ENCODE peak calls at places on chromosomes 6 and 20, in seven cellular contexts. M is lung, V is tibial nerve, I is mesendoderm, C is thyroid gland, Y is mammary epithelial cell, R is small intestine. O is an unnamed sample.

GRCh38 chr6:166488081-166488685 is 98.3 kb downstream of the RAMACL start:
- DNase-seq in M (peak), V (peak), I (no peak), C (peak), Y (no peak), R (peak), O (peak)

GRCh38 chr6:39777661-39778060 is 14.5 kb upstream of the DAAM2 start:
- DNase-seq in M (no peak), V (no peak), I (no peak), C (no peak), Y (no peak), R (no peak), O (no peak)

GRCh38 chr20:38804243-38804642 is 1.3 kb upstream of the PPP1R16B start:
- DNase-seq in M (no peak), V (no peak), I (peak), C (no peak), Y (no peak), R (no peak), O (no peak)

GRCh38 chr20:63947638-63948456 is 8.4 kb downstream of the UCKL1 start:
- DNase-seq in M (no peak), V (no peak), I (no peak), C (peak), Y (peak), R (peak), O (no peak)

GRCh38 chr20:47281376-47281775 is 75.1 kb downstream of the ZMYND8 start:
- DNase-seq in M (no peak), V (no peak), I (no peak), C (no peak), Y (no peak), R (no peak), O (no peak)

GRCh38 chr6:133707456-133707855 is 181.5 kb upstream of the TCF21 start:
- DNase-seq in M (no peak), V (no peak), I (no peak), C (no peak), Y (peak), R (no peak), O (no peak)

GRCh38 chr20:12110711-12111110 is 193.0 kb downstream of the BTBD3 start:
- DNase-seq in M (no peak), V (no peak), I (no peak), C (no peak), Y (no peak), R (no peak), O (no peak)

GRCh38 chr6:43953794-43954310 is 173.4 kb downstream of the MRPL14 start:
- DNase-seq in M (no peak), V (no peak), I (peak), C (peak), Y (no peak), R (no peak), O (no peak)

GRCh38 chr6:46032112-46032998 is 16.7 kb upstream of the CLIC5 start:
- DNase-seq in M (no peak), V (no peak), I (no peak), C (no peak), Y (peak), R (no peak), O (no peak)

GRCh38 chr6:44128020-44128917 is 915 bp downstream of the TMEM63B start:
- DNase-seq in M (no peak), V (no peak), I (peak), C (peak), Y (peak), R (peak), O (peak)

GRCh38 chr20:25622450-25623224 is 1.2 kb downstream of the NANP start:
- DNase-seq in M (no peak), V (no peak), I (no peak), C (no peak), Y (peak), R (no peak), O (no peak)

GRCh38 chr6:3405679-3406078 is 51.2 kb downstream of the SLC22A23 start:
- DNase-seq in M (no peak), V (no peak), I (no peak), C (no peak), Y (peak), R (peak), O (no peak)

GRCh38 chr6:24777227-24777626 is 2.5 kb downstream of the GMNN start:
- DNase-seq in M (no peak), V (no peak), I (no peak), C (no peak), Y (no peak), R (no peak), O (no peak)

GRCh38 chr6:164142312-164142711 is 727.8 kb downstream of the QKI start:
- DNase-seq in M (no peak), V (no peak), I (peak), C (no peak), Y (no peak), R (no peak), O (no peak)

GRCh38 chr20:15288076-15288475 is 950.7 kb upstream of the FLRT3 start:
- DNase-seq in M (no peak), V (no peak), I (no peak), C (no peak), Y (no peak), R (no peak), O (no peak)

GRCh38 chr6:21935561-21936028 is 342.0 kb downstream of the SOX4 start:
- DNase-seq in M (peak), V (no peak), I (peak), C (peak), Y (peak), R (peak), O (peak)

GRCh38 chr6:15324427-15324985 is 78.6 kb downstream of the JARID2 start:
- DNase-seq in M (no peak), V (no peak), I (no peak), C (no peak), Y (no peak), R (peak), O (no peak)

GRCh38 chr6:28208180-28208659 is 16.9 kb upstream of the ZSCAN9 start:
- DNase-seq in M (no peak), V (no peak), I (peak), C (no peak), Y (no peak), R (no peak), O (no peak)

GRCh38 chr6:70210462-70210861 is 92.4 kb downstream of the COL9A1 start:
- DNase-seq in M (no peak), V (no peak), I (peak), C (no peak), Y (no peak), R (no peak), O (no peak)

GRCh38 chr6:137724495-137725211 is 142.4 kb upstream of the TNFAIP3 start:
- DNase-seq in M (no peak), V (peak), I (no peak), C (no peak), Y (no peak), R (no peak), O (no peak)

GRCh38 chr6:153553627-153554026 is 422.5 kb upstream of the RGS17 start:
- DNase-seq in M (no peak), V (no peak), I (peak), C (peak), Y (peak), R (peak), O (no peak)

GRCh38 chr20:3749087-3749688 is 16.7 kb downstream of the HSPA12B start:
- DNase-seq in M (no peak), V (no peak), I (no peak), C (no peak), Y (no peak), R (no peak), O (no peak)

GRCh38 chr20:54227751-54228150 is 19.9 kb downstream of the PFDN4 start:
- DNase-seq in M (no peak), V (no peak), I (no peak), C (no peak), Y (no peak), R (no peak), O (no peak)

GRCh38 chr6:69935079-69935478 is 68.7 kb downstream of the COL19A1 start:
- DNase-seq in M (no peak), V (no peak), I (no peak), C (no peak), Y (no peak), R (no peak), O (no peak)

GRCh38 chr6:113819169-113819830 is 37.8 kb upstream of the MARCKS start:
- DNase-seq in M (no peak), V (no peak), I (no peak), C (no peak), Y (no peak), R (peak), O (peak)

GRCh38 chr6:135577059-135577538 is 79.6 kb upstream of the AHI1 start:
- DNase-seq in M (no peak), V (no peak), I (no peak), C (no peak), Y (no peak), R (no peak), O (no peak)

GRCh38 chr6:139644821-139645220 is 270.4 kb upstream of the CITED2 start:
- DNase-seq in M (no peak), V (no peak), I (no peak), C (no peak), Y (no peak), R (no peak), O (no peak)

GRCh38 chr6:21559238-21559637 is 34.3 kb upstream of the SOX4 start:
- DNase-seq in M (no peak), V (no peak), I (no peak), C (no peak), Y (no peak), R (no peak), O (no peak)

GRCh38 chr6:95087394-95088097 is 489.8 kb upstream of the MANEA start:
- DNase-seq in M (no peak), V (no peak), I (no peak), C (peak), Y (peak), R (no peak), O (no peak)

GRCh38 chr6:5345324-5345723 is 84.0 kb downstream of the FARS2 start:
- DNase-seq in M (no peak), V (no peak), I (no peak), C (no peak), Y (no peak), R (no peak), O (no peak)

GRCh38 chr6:160348552-160349441 is 619 bp downstream of the SLC22A3 start:
- DNase-seq in M (peak), V (no peak), I (peak), C (peak), Y (peak), R (peak), O (peak)

GRCh38 chr6:18432180-18432579 is 45.0 kb downstream of the RNF144B start:
- DNase-seq in M (no peak), V (no peak), I (peak), C (no peak), Y (peak), R (no peak), O (no peak)

GRCh38 chr6:118660218-118660569 is 8.8 kb upstream of the CEP85L start:
- DNase-seq in M (no peak), V (no peak), I (no peak), C (no peak), Y (no peak), R (peak), O (no peak)

GRCh38 chr6:6314601-6315000 is 5.9 kb downstream of the F13A1 start:
- DNase-seq in M (no peak), V (no peak), I (no peak), C (no peak), Y (no peak), R (no peak), O (no peak)

GRCh38 chr6:35491558-35492541 is 5.0 kb downstream of the TEAD3 start:
- DNase-seq in M (no peak), V (no peak), I (no peak), C (peak), Y (no peak), R (no peak), O (no peak)

GRCh38 chr6:35495258-35496035 is 1.4 kb downstream of the TEAD3 start:
- DNase-seq in M (no peak), V (no peak), I (no peak), C (peak), Y (no peak), R (no peak), O (no peak)

GRCh38 chr6:35494161-35494563 is 2.7 kb downstream of the TEAD3 start:
- DNase-seq in M (no peak), V (no peak), I (no peak), C (no peak), Y (no peak), R (no peak), O (no peak)

GRCh38 chr6:35492664-35493284 is 4.1 kb downstream of the TEAD3 start:
- DNase-seq in M (no peak), V (no peak), I (no peak), C (peak), Y (no peak), R (no peak), O (no peak)

DNA sequence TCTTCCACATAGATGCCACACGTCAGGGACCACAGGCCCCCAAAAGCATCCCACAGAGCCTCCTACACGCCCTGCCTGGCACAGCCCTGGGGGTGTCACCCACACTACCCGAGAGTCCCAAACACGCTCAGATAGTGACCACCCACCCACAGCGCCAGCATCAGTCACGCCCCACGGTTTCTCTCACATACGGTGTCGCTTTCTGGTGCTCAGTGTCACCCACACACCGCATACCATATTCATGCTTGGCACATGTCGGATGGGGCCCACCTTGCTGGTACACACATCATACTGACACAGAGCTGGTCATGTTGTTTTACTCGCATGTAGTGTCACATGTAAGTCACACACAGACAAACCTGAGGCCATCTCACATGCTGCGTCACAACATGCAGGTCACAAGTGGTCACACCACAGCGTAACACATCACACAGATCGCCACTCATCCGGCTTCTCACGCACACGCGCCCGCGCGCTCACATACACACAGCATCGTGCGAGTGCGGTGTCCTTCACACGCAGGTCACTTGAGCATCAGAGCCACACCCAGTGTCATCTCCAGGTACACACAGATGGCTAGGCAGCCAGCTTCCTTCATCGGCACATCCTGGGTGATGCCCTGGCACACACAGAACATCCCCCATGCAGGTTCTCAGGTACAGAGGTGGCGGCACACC is 3.4 kb downstream of the TEAD3 start:
- DNase-seq in M (no peak), V (no peak), I (no peak), C (no peak), Y (no peak), R (no peak), O (no peak)
- H3K4me3 ChIP-seq in M (no peak), V (no peak), I (no peak), C (no peak), Y (no peak), R (no peak), O (peak)

DNA sequence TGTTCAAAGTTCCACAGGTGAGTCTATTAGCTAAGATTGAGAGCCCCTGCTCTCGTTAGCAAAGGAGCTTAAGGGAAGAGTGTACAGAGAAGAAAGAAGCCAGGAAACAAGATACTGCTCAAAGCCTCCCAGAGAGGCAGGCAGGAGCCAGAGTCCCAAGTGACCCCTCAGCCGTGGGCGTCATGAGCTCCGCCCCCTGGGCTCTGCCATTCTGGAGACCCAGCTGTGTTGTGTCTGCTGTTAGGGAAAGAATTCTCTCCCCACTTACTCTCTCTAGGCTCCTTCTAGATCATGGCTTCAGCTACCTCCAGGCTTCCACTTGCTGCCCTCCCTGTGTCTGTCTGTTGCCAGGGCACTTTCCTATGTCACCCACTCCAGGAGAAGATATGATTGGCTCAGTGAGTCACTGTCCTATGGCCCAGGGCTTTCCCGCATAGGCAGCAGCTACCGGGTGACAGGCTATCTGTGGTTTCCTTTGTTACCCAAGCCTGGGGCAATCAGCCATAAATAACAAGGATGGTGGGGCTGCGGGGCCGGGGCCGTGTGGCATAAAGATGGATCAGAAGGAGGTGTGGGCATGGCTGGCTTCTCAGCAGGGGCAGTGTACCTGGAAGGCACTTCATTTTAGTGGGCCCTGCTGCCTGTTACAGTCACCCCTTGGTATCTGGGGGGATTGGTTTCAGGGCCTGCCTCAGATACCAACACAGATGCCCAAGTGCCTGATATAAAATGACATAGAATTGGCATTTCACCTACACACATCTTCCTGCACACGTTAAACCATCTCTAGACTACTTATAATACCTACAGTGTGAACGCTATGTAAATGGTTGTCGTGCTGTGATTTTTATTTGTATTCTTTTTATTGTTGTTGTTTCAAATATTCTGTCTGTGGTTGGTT is 118.9 kb downstream of the ARMC2 start:
- DNase-seq in M (peak), V (no peak), I (peak), C (no peak), Y (peak), R (peak), O (no peak)
- H3K4me3 ChIP-seq in M (no peak), V (no peak), I (no peak), C (no peak), Y (no peak), R (no peak), O (no peak)

GRCh38 chr6:29850011-29850553 is 22.5 kb downstream of the HLA-G start:
- DNase-seq in M (no peak), V (no peak), I (no peak), C (no peak), Y (peak), R (peak), O (no peak)
- H3K4me3 ChIP-seq in M (no peak), V (no peak), I (no peak), C (no peak), Y (peak), R (no peak), O (no peak)

GRCh38 chr6:158086706-158087518 is 81.2 kb downstream of the SERAC1 start:
- DNase-seq in M (no peak), V (no peak), I (no peak), C (peak), Y (no peak), R (no peak), O (no peak)

GRCh38 chr6:158085261-158086053 is 82.6 kb downstream of the SERAC1 start:
- DNase-seq in M (no peak), V (no peak), I (no peak), C (no peak), Y (no peak), R (no peak), O (no peak)

GRCh38 chr6:158083687-158084325 is 84.3 kb downstream of the SERAC1 start:
- DNase-seq in M (no peak), V (no peak), I (no peak), C (no peak), Y (no peak), R (no peak), O (no peak)

GRCh38 chr6:158086054-158086705 is 81.9 kb downstream of the SERAC1 start:
- DNase-seq in M (no peak), V (no peak), I (no peak), C (peak), Y (no peak), R (no peak), O (no peak)

DNA sequence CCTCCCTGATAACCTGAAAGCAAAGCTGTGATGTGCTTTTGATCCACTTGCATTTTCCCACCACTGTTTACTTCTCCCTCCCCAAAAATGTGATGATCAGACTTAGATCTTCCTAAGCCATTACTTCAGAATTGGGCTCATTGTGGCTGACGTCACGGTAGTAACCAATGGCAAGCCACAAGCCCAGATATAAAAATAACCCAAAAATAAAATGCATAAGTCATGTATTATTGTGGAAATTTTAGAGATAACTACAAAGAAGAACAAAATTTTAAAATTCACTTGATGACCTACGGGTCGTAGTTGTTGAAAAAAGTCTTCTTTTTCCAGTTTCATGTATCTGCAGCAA is 80.6 kb downstream of the SERAC1 start:
- DNase-seq in M (no peak), V (no peak), I (no peak), C (no peak), Y (no peak), R (no peak), O (no peak)
- H3K4me3 ChIP-seq in M (no peak), V (no peak), I (no peak), C (no peak), Y (no peak), R (no peak), O (no peak)

DNA sequence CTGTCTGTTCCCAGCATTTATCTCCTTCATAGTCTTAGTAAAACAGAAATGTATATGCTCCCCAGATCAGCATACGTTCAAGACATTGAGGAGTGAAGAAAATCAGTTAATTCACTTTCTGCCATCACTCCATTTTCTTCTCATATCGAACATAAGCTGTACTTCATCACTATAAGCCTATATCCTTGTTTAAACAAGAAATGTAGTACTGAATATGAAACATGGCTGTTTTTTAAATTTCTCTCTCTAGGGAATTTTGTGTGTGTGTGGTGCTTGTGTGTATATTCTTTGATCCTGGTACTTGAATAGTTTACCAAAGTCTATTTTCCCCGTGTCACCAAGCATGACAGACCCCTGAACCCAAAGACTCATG is 107.1 kb downstream of the HFE start:
- DNase-seq in M (no peak), V (no peak), I (no peak), C (no peak), Y (no peak), R (no peak), O (no peak)
- H3K4me3 ChIP-seq in M (no peak), V (no peak), I (no peak), C (no peak), Y (no peak), R (no peak), O (no peak)

GRCh38 chr6:127902933-127903332 is 2.1 kb upstream of the THEMIS start:
- DNase-seq in M (no peak), V (no peak), I (peak), C (no peak), Y (peak), R (no peak), O (no peak)

GRCh38 chr6:127904160-127904559 is 3.3 kb upstream of the THEMIS start:
- DNase-seq in M (no peak), V (no peak), I (no peak), C (no peak), Y (no peak), R (no peak), O (no peak)

GRCh38 chr6:127897437-127897836 is 3.4 kb downstream of the THEMIS start:
- DNase-seq in M (no peak), V (no peak), I (no peak), C (no peak), Y (no peak), R (no peak), O (no peak)

GRCh38 chr6:127900935-127901334 is at the start of gene THEMIS:
- DNase-seq in M (no peak), V (no peak), I (peak), C (no peak), Y (no peak), R (peak), O (no peak)
- H3K4me3 ChIP-seq in M (no peak), V (no peak), I (no peak), C (no peak), Y (no peak), R (no peak), O (peak)

O was measured in colonic mucosa.